ENCODE peak calls at places on chromosome 22, in four cellular contexts. U is NCI-H1694, M is glomerular endothelial cell, I is ureter. E is an unnamed sample.

GRCh38 chr22:35947794-35948425 is 80.7 kb downstream of the RBFOX2 start:
- DNase-seq in U (no peak), M (no peak), I (no peak), E (no peak)

GRCh38 chr22:45290410-45290936 is 5.7 kb downstream of the UPK3A start:
- DNase-seq in I (no peak), M (no peak), U (no peak), E (peak)

GRCh38 chr22:36540867-36541642 is 12.1 kb upstream of the EIF3D start:
- DNase-seq in M (no peak), I (no peak), U (no peak), E (no peak)

GRCh38 chr22:25362215-25362882 is 142.9 kb downstream of the CRYBB2 start:
- DNase-seq in U (peak), M (no peak), I (peak), E (peak)

GRCh38 chr22:37390075-37390474 is 37.2 kb downstream of the ELFN2 start:
- DNase-seq in U (no peak), I (no peak), M (no peak), E (no peak)

GRCh38 chr22:48797731-48798130 is 1029.9 kb downstream of the BRD1 start:
- DNase-seq in U (no peak), M (no peak), I (no peak), E (no peak)

GRCh38 chr22:46471901-46472721 is 65.3 kb downstream of the CELSR1 start:
- DNase-seq in U (no peak), I (no peak), M (no peak), E (no peak)

GRCh38 chr22:50731811-50732624 is 6.0 kb upstream of the ACR start:
- DNase-seq in I (peak), U (peak), M (no peak), E (no peak)

GRCh38 chr22:49035818-49036457 is 791.7 kb downstream of the BRD1 start:
- DNase-seq in I (no peak), M (no peak), U (no peak), E (no peak)

GRCh38 chr22:50314455-50315288 is 7.2 kb upstream of the PLXNB2 start:
- DNase-seq in M (no peak), I (no peak), U (no peak), E (no peak)

GRCh38 chr22:28893810-28894209 is 10.4 kb downstream of the ZNRF3 start:
- DNase-seq in M (no peak), U (no peak), I (no peak), E (no peak)

GRCh38 chr22:25622011-25622410 is 57.5 kb downstream of the GRK3 start:
- DNase-seq in I (no peak), U (no peak), M (no peak), E (no peak)

GRCh38 chr22:49785841-49786451 is 41.7 kb downstream of the BRD1 start:
- DNase-seq in I (no peak), U (no peak), M (no peak), E (no peak)

GRCh38 chr22:47205562-47205961 is 443.1 kb downstream of the TBC1D22A start:
- DNase-seq in U (no peak), M (no peak), I (no peak), E (no peak)

GRCh38 chr22:28935713-28936112 is 52.3 kb downstream of the ZNRF3 start:
- DNase-seq in I (no peak), U (no peak), M (no peak), E (no peak)

GRCh38 chr22:25564979-25565677 is 653 bp downstream of the GRK3 start:
- DNase-seq in I (no peak), M (no peak), U (no peak), E (peak)

GRCh38 chr22:28072066-28072465 is 153.0 kb upstream of the PITPNB start:
- DNase-seq in I (no peak), U (no peak), M (no peak), E (no peak)

GRCh38 chr22:46281866-46282678 is 14.3 kb downstream of the TTC38 start:
- DNase-seq in M (no peak), I (no peak), U (no peak), E (no peak)

GRCh38 chr22:30210235-30210831 is 36.2 kb downstream of the LIF start:
- DNase-seq in U (no peak), I (no peak), M (no peak), E (no peak)